ENCODE peak calls at places on chromosomes 16 and 17, in five cellular contexts. S is fibroblast of lung; U is transverse colon; Z is CD8-positive, alpha-beta memory T cell; C is HCT116. O is an unnamed sample.

GRCh38 chr17:71793550-71793949 is 327.3 kb upstream of the SOX9 start:
- DNase-seq in Z (no peak), S (no peak), C (no peak), U (no peak), O (no peak)

GRCh38 chr17:64262422-64263260 is at the start of gene TEX2:
- DNase-seq in Z (peak), U (peak), C (no peak), S (peak), O (peak)

GRCh38 chr17:7945651-7946050 is 13.6 kb downstream of the CNTROB start:
- DNase-seq in U (no peak), Z (no peak), C (no peak), S (no peak), O (no peak)

GRCh38 chr16:86899757-86900156 is 321.4 kb downstream of the FOXL1 start:
- DNase-seq in Z (no peak), C (no peak), U (no peak), S (peak), O (no peak)

GRCh38 chr16:87212026-87212425 is 105.2 kb downstream of the C16orf95 start:
- DNase-seq in U (no peak), C (no peak), S (no peak), Z (no peak), O (no peak)

GRCh38 chr16:5027086-5027485 is 6.6 kb downstream of the NAGPA start:
- DNase-seq in U (no peak), Z (no peak), S (no peak), C (no peak), O (no peak)

GRCh38 chr17:37067555-37068111 is 118.9 kb downstream of the AATF start:
- DNase-seq in Z (no peak), S (peak), C (peak), U (peak), O (peak)

GRCh38 chr16:5075637-5076036 is 4.0 kb downstream of the ALG1 start:
- DNase-seq in Z (no peak), C (no peak), S (no peak), U (no peak), O (no peak)

GRCh38 chr17:29784661-29785060 is 145.4 kb downstream of the SSH2 start:
- DNase-seq in S (peak), C (no peak), Z (no peak), U (no peak), O (no peak)

GRCh38 chr17:75263051-75263450 is 1.4 kb downstream of the MRPS7 start:
- DNase-seq in C (no peak), S (no peak), U (no peak), Z (no peak), O (no peak)
- H3K4me3 ChIP-seq in C (peak), S (no peak), U (no peak), Z (no peak), O (no peak)

GRCh38 chr17:82619211-82619610 is 29.0 kb downstream of the WDR45B start:
- DNase-seq in U (no peak), C (no peak), Z (no peak), S (no peak), O (no peak)
- H3K27ac ChIP-seq in U (no peak), C (no peak), Z (no peak), S (no peak), O (no peak)

GRCh38 chr16:67395458-67396158 is 2.3 kb upstream of the TPPP3 start:
- DNase-seq in U (no peak), S (no peak), Z (no peak), C (no peak), O (peak)
- H3K4me3 ChIP-seq in U (no peak), S (no peak), Z (no peak), C (peak), O (peak)

DNA sequence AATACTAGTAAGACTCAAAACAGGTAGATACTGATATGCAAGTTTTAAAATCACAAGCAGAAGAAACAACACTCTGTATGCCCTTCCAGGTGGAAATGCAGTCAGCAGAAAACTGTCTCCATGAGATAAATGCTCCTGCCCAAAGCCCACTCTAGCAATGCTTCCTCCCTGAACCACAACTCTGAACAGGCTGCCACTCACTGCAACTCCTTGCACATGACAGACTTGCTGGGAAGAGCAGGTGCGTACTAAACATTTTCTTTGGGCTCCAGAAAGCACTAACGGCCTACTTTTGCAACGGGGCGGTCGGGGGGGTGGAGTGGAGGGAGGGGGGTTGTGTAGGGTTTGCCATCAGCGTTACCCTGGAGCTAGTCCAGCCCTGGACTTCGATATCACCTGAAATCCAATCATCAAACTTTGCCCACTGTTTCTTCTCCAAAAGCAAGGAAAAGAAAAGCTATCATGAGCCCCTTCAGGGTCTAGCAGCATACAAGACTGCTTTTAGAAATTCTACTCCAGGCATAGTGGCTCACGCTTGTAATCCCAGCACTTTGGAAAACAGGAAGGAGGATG is 46.1 kb downstream of the ANKRD11 start:
- DNase-seq in S (no peak), U (no peak), Z (no peak), C (no peak), O (no peak)
- H3K27ac ChIP-seq in S (no peak), U (peak), Z (no peak), C (no peak), O (no peak)

GRCh38 chr17:19335951-19336631 is 26.4 kb downstream of the B9D1 start:
- DNase-seq in Z (no peak), U (no peak), S (no peak), C (no peak), O (no peak)
- H3K4me3 ChIP-seq in Z (no peak), U (no peak), S (no peak), C (no peak), O (no peak)

GRCh38 chr17:5919104-5919503 is 151.1 kb upstream of the WSCD1 start:
- DNase-seq in S (no peak), Z (no peak), C (no peak), U (no peak), O (no peak)
- H3K27ac ChIP-seq in S (no peak), Z (no peak), C (no peak), U (no peak), O (no peak)

GRCh38 chr16:29290631-29291247 is 115.8 kb downstream of the NPIPB11 start:
- DNase-seq in U (peak), C (peak), S (peak), Z (peak), O (peak)
- H3K4me3 ChIP-seq in U (no peak), C (peak), S (no peak), Z (no peak), O (peak)

DNA sequence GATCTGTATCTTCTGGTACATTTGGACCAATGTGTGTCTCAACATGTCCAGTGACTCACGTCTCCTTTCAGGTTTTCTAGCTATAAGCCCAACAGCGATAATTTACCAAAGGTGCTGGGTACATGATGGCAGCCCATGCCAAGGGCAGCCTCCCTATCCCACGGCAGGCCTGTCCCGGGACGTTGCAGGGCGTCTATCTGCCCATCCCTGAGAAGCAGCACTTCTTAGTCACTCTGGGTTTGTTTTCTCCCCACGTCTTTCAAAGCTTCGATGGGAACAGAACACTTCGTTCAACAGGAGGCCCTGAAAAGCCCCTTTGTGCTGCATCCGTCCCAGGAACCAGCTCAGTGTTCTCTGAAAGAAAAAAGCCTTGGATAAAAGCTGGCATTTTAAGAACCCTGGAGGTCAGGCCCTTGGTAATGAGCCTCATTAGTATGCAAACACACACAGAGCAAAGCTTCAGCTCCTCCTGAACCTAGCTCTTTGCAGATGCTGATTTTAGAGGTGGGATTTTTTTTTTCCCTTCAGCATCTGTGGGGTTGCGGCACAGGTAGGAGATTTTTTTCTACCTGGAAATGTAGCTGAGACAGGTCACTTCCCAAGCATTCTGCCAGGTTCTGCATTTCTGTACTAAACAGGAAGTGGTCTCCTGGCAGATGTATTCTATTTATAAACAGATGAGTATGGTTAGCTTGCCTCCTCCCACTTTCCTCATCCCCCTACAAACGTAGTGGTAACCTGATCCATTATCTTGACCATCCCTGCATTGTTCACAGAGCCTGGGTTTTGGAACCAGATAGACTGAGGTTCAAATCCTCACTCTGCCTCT is 17.5 kb upstream of the MT4 start:
- DNase-seq in Z (no peak), U (no peak), S (peak), C (no peak), O (peak)
- H3K27ac ChIP-seq in Z (no peak), U (no peak), S (no peak), C (no peak), O (no peak)